ENCODE peak calls at places on chromosomes 11 and 22, in seven cellular contexts. N is A549, P is lung, W is NB4, L is fibroblast of lung, A is HFF-Myc, G is endodermal cell. J is an unnamed sample.

GRCh38 chr22:19510919-19511341 is 13.3 kb downstream of the CLDN5 start:
- DNase-seq in L (no peak), P (no peak), N (no peak), A (no peak), W (no peak), G (no peak), J (no peak)

GRCh38 chr11:128859563-128860441 is 7.3 kb downstream of the KCNJ1 start:
- DNase-seq in N (peak), L (peak), G (peak), A (no peak), P (peak), W (peak), J (peak)

GRCh38 chr11:122656631-122657101 is 1.1 kb downstream of the UBASH3B start:
- DNase-seq in L (peak), A (no peak), W (peak), N (peak), G (peak), P (no peak), J (peak)

GRCh38 chr22:29216873-29217666 is 11.4 kb downstream of the EMID1 start:
- DNase-seq in W (peak), G (no peak), N (no peak), A (no peak), L (peak), P (no peak), J (no peak)

GRCh38 chr11:698493-699115 is 3.0 kb downstream of the TMEM80 start:
- DNase-seq in P (no peak), W (no peak), G (no peak), A (no peak), L (no peak), N (no peak), J (no peak)

GRCh38 chr22:19121631-19122142 is 525 bp downstream of the DGCR2 start:
- DNase-seq in N (peak), L (peak), P (peak), G (peak), A (no peak), W (peak), J (peak)

GRCh38 chr11:71255323-71255722 is 2.9 kb upstream of the SHANK2 start:
- DNase-seq in G (no peak), N (no peak), W (no peak), P (peak), A (no peak), L (no peak), J (no peak)

GRCh38 chr22:25566812-25567211 is 2.3 kb downstream of the GRK3 start:
- DNase-seq in G (no peak), P (no peak), A (no peak), W (peak), N (no peak), L (no peak), J (no peak)

GRCh38 chr11:69704508-69705245 is 855 bp upstream of the FGF19 start:
- DNase-seq in L (no peak), W (no peak), G (peak), A (no peak), N (peak), P (no peak), J (no peak)

GRCh38 chr11:67045314-67045713 is 11.3 kb upstream of the RHOD start:
- DNase-seq in A (no peak), G (no peak), P (no peak), L (peak), W (peak), N (peak), J (no peak)

GRCh38 chr11:10267821-10268220 is 26.2 kb downstream of the SBF2 start:
- DNase-seq in L (no peak), A (no peak), N (no peak), P (no peak), G (no peak), W (no peak), J (no peak)

GRCh38 chr11:118002010-118002540 is 15.9 kb downstream of the IL10RA start:
- DNase-seq in N (no peak), W (no peak), P (no peak), L (no peak), A (no peak), G (no peak), J (no peak)

GRCh38 chr22:19958083-19959042 is 16.7 kb upstream of the TXNRD2 start:
- DNase-seq in A (no peak), N (no peak), G (no peak), W (no peak), L (peak), P (no peak), J (peak)

GRCh38 chr11:72574534-72575460 is 99.4 kb downstream of the PDE2A start:
- DNase-seq in A (no peak), L (no peak), G (peak), W (no peak), N (no peak), P (no peak), J (peak)

GRCh38 chr11:116879789-116880402 is 42.5 kb upstream of the APOA1 start:
- DNase-seq in N (peak), L (peak), P (no peak), G (no peak), W (peak), A (peak), J (no peak)

GRCh38 chr11:66988238-66988637 is 13.1 kb downstream of the C11orf86 start:
- DNase-seq in L (no peak), P (no peak), N (no peak), G (no peak), A (no peak), W (no peak), J (no peak)

GRCh38 chr11:20388096-20389055 is 860 bp downstream of the PRMT3 start:
- DNase-seq in W (peak), G (no peak), N (no peak), A (no peak), P (no peak), L (no peak), J (no peak)

GRCh38 chr11:34600339-34601084 is 20.4 kb upstream of the EHF start:
- DNase-seq in P (peak), A (no peak), N (peak), G (peak), W (no peak), L (peak), J (no peak)

GRCh38 chr11:58994171-58994570 is 54.9 kb downstream of the GLYATL1 start:
- DNase-seq in W (no peak), P (no peak), N (no peak), L (no peak), A (no peak), G (no peak), J (no peak)

GRCh38 chr11:64206457-64207246 is at the start of gene FERMT3:
- DNase-seq in L (no peak), G (no peak), N (no peak), W (peak), P (peak), A (no peak), J (no peak)

GRCh38 chr11:6602096-6602940 is 1.1 kb downstream of the RRP8 start:
- DNase-seq in G (peak), A (no peak), W (no peak), L (no peak), P (peak), N (no peak), J (no peak)

GRCh38 chr11:64340671-64341335 is 799 bp downstream of the CCDC88B start:
- DNase-seq in A (no peak), G (peak), N (no peak), L (no peak), P (no peak), W (no peak), J (peak)

GRCh38 chr11:65576867-65577755 is 1.3 kb downstream of the EHBP1L1 start:
- DNase-seq in L (peak), P (no peak), W (peak), A (no peak), N (peak), G (no peak), J (peak)

GRCh38 chr11:33324211-33324985 is 67.2 kb downstream of the HIPK3 start:
- DNase-seq in P (no peak), N (no peak), A (no peak), G (no peak), W (peak), L (no peak), J (no peak)
- TF ChIP-seq CTCF in P (no peak), N (no peak), A (no peak), G (no peak), W (no peak), L (no peak), J (no peak)

GRCh38 chr22:36816338-36816634 is 549 bp downstream of the PVALB start:
- DNase-seq in P (no peak), G (peak), A (no peak), N (no peak), W (no peak), L (no peak), J (no peak)
- H3K4me3 ChIP-seq in P (no peak), G (peak), A (no peak), N (peak), W (no peak), L (no peak), J (no peak)

GRCh38 chr11:22625448-22626287 is at the start of gene FANCF:
- DNase-seq in W (peak), A (peak), L (peak), G (peak), P (peak), N (peak), J (peak)
- TF ChIP-seq CTCF in W (no peak), A (no peak), L (no peak), G (no peak), P (no peak), N (no peak), J (no peak)

DNA sequence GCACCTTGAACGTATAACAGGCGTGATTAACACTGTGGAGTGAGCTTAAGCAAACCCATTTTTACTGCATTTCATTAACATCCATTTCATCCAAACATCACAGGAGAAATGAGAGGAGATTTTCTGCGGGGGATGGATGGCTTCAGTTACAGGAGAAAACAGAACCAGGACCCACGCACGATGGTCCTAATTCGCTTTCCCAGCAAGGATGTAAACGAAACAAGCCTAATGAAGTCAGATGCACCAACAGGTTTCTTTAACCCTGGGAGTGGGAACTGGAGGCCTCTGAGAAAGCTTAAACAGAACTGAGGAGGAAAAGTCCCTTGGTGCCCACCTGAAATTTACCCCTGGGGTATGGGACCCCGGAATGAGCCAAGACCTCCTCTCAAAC is 2.7 kb downstream of the CADM1 start:
- DNase-seq in A (no peak), N (no peak), W (no peak), L (no peak), P (no peak), G (no peak), J (no peak)
- H3K4me3 ChIP-seq in A (no peak), N (no peak), W (no peak), L (no peak), P (no peak), G (peak), J (no peak)

GRCh38 chr11:15485432-15485831 is 370.7 kb downstream of the INSC start:
- DNase-seq in L (no peak), G (no peak), W (no peak), N (no peak), A (no peak), P (no peak), J (no peak)

GRCh38 chr11:15493066-15493465 is 378.3 kb downstream of the INSC start:
- DNase-seq in N (no peak), W (peak), P (no peak), L (peak), A (no peak), G (no peak), J (no peak)

GRCh38 chr11:15493921-15494630 is 379.4 kb downstream of the INSC start:
- DNase-seq in N (no peak), L (peak), W (no peak), P (no peak), A (no peak), G (no peak), J (no peak)

GRCh38 chr11:15489281-15489680 is 374.6 kb downstream of the INSC start:
- DNase-seq in N (no peak), P (no peak), W (no peak), G (no peak), L (no peak), A (no peak), J (no peak)

GRCh38 chr11:15490535-15490934 is 375.8 kb downstream of the INSC start:
- DNase-seq in P (no peak), W (no peak), G (no peak), A (no peak), L (no peak), N (no peak), J (no peak)
- TF ChIP-seq CTCF in P (no peak), W (no peak), G (no peak), A (no peak), L (no peak), N (no peak), J (no peak)

GRCh38 chr22:39647836-39648500 is 77.4 kb downstream of the CACNA1I start:
- DNase-seq in P (no peak), W (no peak), L (no peak), G (no peak), N (no peak), A (no peak), J (no peak)
- H3K4me3 ChIP-seq in P (no peak), W (no peak), L (no peak), G (no peak), N (no peak), A (no peak), J (no peak)

DNA sequence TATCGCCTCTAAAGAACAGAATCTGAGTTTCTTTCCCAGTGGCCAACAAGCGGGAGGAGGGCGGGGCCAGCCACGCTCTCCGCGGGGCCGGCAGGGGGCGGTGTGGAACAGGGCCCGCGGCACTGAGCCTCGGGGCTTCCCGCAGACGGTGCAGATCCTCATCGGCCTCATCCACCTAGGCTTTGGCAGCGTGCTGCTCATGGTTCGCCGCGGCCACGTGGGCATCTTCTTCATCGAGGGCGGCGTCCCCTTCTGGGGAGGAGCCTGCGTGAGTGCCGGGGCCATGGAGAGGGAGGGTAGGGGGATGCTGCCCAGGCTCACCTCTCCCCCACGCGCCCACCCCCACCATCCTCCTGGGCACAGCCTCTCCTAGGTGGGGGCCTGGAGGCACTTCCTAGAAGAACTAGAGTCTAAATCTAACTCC is 10.7 kb downstream of the MS4A15 start:
- DNase-seq in L (no peak), W (no peak), G (peak), A (no peak), N (peak), P (no peak), J (no peak)
- TF ChIP-seq CTCF in L (peak), W (no peak), G (peak), A (peak), N (peak), P (no peak), J (no peak)